ENCODE peak calls at places on chromosomes 4 and X, in seven cellular contexts. M is choroid plexus epithelial cell; H is thyroid gland; J is IMR-90; N is heart left ventricle; O is Jurkat, Clone E6-1; I is pancreas. Y is an unnamed sample.

GRCh38 chrX:119359618-119360382 is 39.3 kb upstream of the SLC25A43 start:
- DNase-seq in M (no peak), N (no peak), I (no peak), O (no peak), J (no peak), H (no peak), Y (no peak)

GRCh38 chr4:25113915-25114904 is 46.0 kb downstream of the SEPSECS start:
- DNase-seq in I (no peak), H (no peak), J (peak; percentile 71), O (no peak), N (no peak), M (peak; percentile 57), Y (no peak)

GRCh38 chr4:163638909-163639308 is 144.4 kb downstream of the TMA16 start:
- DNase-seq in J (no peak), H (no peak), O (no peak), M (peak; percentile 2), I (no peak), N (no peak), Y (no peak)

GRCh38 chr4:41913509-41913908 is 21.7 kb upstream of the TMEM33 start:
- DNase-seq in M (no peak), O (no peak), H (no peak), J (no peak), N (no peak), I (no peak), Y (no peak)

GRCh38 chr4:156493858-156494257 is 477.7 kb downstream of the PDGFC start:
- DNase-seq in O (no peak), J (peak; percentile 16), I (no peak), M (no peak), N (no peak), H (no peak), Y (no peak)

GRCh38 chr4:85005865-85006377 is 39.4 kb upstream of the WDFY3 start:
- DNase-seq in J (peak; percentile 90), O (no peak), I (no peak), H (no peak), M (peak; percentile 95), N (no peak), Y (no peak)

GRCh38 chrX:110407910-110408545 is 49.4 kb downstream of the RTL9 start:
- DNase-seq in I (no peak), N (no peak), J (peak; percentile 71), O (peak; percentile 21), H (peak; percentile 9), M (peak; percentile 71), Y (peak; percentile 53)

GRCh38 chr4:40205259-40206198 is 8.7 kb downstream of the RHOH start:
- DNase-seq in M (no peak), O (no peak), N (no peak), I (no peak), J (no peak), H (no peak), Y (peak; percentile 88)

GRCh38 chr4:155322782-155323181 is 54.0 kb downstream of the MAP9 start:
- DNase-seq in H (no peak), M (no peak), N (no peak), O (no peak), I (no peak), J (no peak), Y (no peak)

GRCh38 chrX:135543924-135544323 is 23.5 kb downstream of the INTS6L start:
- DNase-seq in M (no peak), O (no peak), I (no peak), J (no peak), H (no peak), N (no peak), Y (peak; percentile 54)

GRCh38 chr4:6900956-6901355 is 8.7 kb upstream of the TBC1D14 start:
- DNase-seq in M (no peak), O (no peak), H (no peak), N (no peak), I (no peak), J (no peak), Y (no peak)

GRCh38 chr4:122873146-122873545 is 46.5 kb downstream of the FGF2 start:
- DNase-seq in J (no peak), I (no peak), N (no peak), O (no peak), H (no peak), M (no peak), Y (no peak)

GRCh38 chr4:174118171-174118570 is 165.3 kb downstream of the FBXO8 start:
- DNase-seq in M (no peak), H (no peak), N (no peak), J (no peak), O (no peak), I (no peak), Y (no peak)

GRCh38 chrX:154840856-154841255 is 6.4 kb upstream of the SMIM9 start:
- DNase-seq in J (peak; percentile 70), O (peak; percentile 47), M (peak; percentile 85), H (no peak), I (no peak), N (no peak), Y (peak; percentile 39)

GRCh38 chr4:161829631-161830030 is 334.2 kb downstream of the FSTL5 start:
- DNase-seq in H (no peak), I (no peak), O (no peak), N (no peak), M (no peak), J (no peak), Y (no peak)

GRCh38 chrX:107712231-107713204 is 63.1 kb downstream of the TSC22D3 start:
- DNase-seq in H (peak; percentile 46), N (no peak), I (no peak), M (peak; percentile 72), O (no peak), J (peak; percentile 21), Y (no peak)

GRCh38 chr4:156633846-156634245 is 337.8 kb downstream of the PDGFC start:
- DNase-seq in N (no peak), J (no peak), M (no peak), H (no peak), I (no peak), O (no peak), Y (no peak)

GRCh38 chr4:8656711-8657380 is 64.3 kb downstream of the CPZ start:
- DNase-seq in H (no peak), M (no peak), O (no peak), N (no peak), J (no peak), I (no peak), Y (no peak)

GRCh38 chr4:25075129-25075528 is 44.4 kb upstream of the LGI2 start:
- DNase-seq in N (no peak), J (no peak), I (no peak), M (no peak), H (peak; percentile 85), O (no peak), Y (no peak)

GRCh38 chr4:154503598-154503997 is 12.0 kb upstream of the DCHS2 start:
- DNase-seq in N (no peak), O (peak; percentile 7), J (peak; percentile 5), I (no peak), M (peak; percentile 43), H (no peak), Y (peak; percentile 38)

GRCh38 chr4:6461301-6462165 is 10.9 kb downstream of the PPP2R2C start:
- DNase-seq in N (no peak), J (peak; percentile 6), I (peak; percentile 20), H (no peak), M (no peak), O (no peak), Y (no peak)

GRCh38 chrX:86946569-86946968 is 571.0 kb upstream of the KLHL4 start:
- DNase-seq in J (peak; percentile 24), H (no peak), O (peak; percentile 10), M (peak; percentile 30), I (no peak), N (no peak), Y (peak; percentile 33)

GRCh38 chrX:136106920-136107534 is 40.3 kb upstream of the FHL1 start:
- DNase-seq in I (no peak), N (no peak), H (no peak), M (no peak), O (no peak), J (no peak), Y (no peak)

GRCh38 chr4:159171287-159171686 is 68.4 kb downstream of the RAPGEF2 start:
- DNase-seq in I (no peak), O (no peak), H (no peak), J (no peak), N (no peak), M (no peak), Y (no peak)

GRCh38 chr4:105184316-105184988 is 37.8 kb downstream of the TET2 start:
- DNase-seq in N (no peak), J (peak; percentile 35), H (no peak), O (peak; percentile 84), M (no peak), I (no peak), Y (no peak)

GRCh38 chr4:67436742-67437141 is 108.6 kb downstream of the CENPC start:
- DNase-seq in J (peak; percentile 27), H (no peak), I (no peak), N (no peak), O (no peak), M (no peak), Y (no peak)

GRCh38 chr4:142416711-142417275 is 429.3 kb downstream of the INPP4B start:
- DNase-seq in H (no peak), M (peak; percentile 56), N (no peak), I (no peak), J (peak; percentile 42), O (no peak), Y (no peak)
- H3K4me3 ChIP-seq in H (no peak overlapping the region), M (no peak overlapping the region), N (no peak overlapping the region), I (no peak overlapping the region), J (no peak overlapping the region), O (no peak overlapping the region), Y (no peak overlapping the region)

DNA sequence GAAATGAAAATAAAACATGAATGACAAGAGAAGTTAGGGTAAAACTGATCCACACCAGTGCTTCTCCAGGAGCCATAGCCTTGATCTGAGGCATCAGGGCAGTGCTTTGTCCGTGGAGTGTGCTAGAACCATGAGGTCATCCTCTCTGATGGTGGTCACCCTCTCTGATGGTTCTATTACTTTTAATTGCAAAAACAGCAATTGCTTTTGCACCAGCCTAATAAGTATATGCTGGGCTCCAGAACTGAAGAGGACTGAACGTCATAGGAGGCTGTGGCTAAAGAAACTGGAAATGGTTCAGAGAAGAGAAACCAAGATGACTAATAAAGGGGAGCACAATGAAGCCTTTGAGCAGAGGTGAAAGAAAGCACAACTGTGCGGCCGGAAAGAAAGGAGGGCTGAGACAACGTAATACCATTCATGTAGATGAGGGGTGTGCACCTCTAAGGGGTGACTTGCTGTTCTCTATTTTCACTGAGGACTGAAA is 17.0 kb upstream of the TMEM154 start:
- DNase-seq in I (no peak), J (peak; percentile 65), M (peak; percentile 82), O (no peak), H (no peak), N (no peak), Y (no peak)
- H3K4me3 ChIP-seq in I (no peak overlapping the region), J (no peak overlapping the region), M (no peak overlapping the region), O (no peak overlapping the region), H (no peak overlapping the region), N (no peak overlapping the region), Y (no peak overlapping the region)

DNA sequence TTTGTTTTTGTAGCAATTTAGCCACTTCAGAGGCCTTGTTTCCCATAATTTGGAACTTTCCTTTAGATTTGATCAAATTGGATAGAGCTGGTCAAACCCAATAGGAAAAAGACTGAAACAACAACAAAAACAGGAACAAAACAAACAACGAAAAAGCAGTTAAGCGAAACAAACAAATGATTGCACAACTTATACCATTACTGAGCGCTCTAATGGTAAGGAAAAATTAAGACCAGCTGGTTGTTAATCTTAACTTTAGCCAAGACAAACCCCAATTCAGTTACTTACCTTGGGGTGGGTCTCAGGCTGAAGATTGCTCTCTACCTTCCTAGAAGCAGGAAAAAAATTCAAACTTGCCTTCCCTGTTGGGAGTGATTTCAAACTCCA is 38.3 kb downstream of the SPCS3 start:
- DNase-seq in H (no peak), J (no peak), M (no peak), N (no peak), O (no peak), I (no peak), Y (no peak)
- H3K4me3 ChIP-seq in H (no peak overlapping the region), J (no peak overlapping the region), M (no peak overlapping the region), N (no peak overlapping the region), O (no peak overlapping the region), I (no peak overlapping the region), Y (no peak overlapping the region)

GRCh38 chrX:123310112-123310511 is 126.0 kb downstream of the GRIA3 start:
- DNase-seq in H (no peak), I (no peak), M (no peak), N (no peak), J (no peak), O (no peak), Y (no peak)
- H3K4me3 ChIP-seq in H (no peak overlapping the region), I (no peak overlapping the region), M (no peak overlapping the region), N (no peak overlapping the region), J (no peak overlapping the region), O (no peak overlapping the region), Y (no peak overlapping the region)